ENCODE peak calls at places on chromosomes 11 and 22, in five cellular contexts. G, M, C, J and B are unnamed samples.

GRCh38 chr11:66080055-66080817 is 10.2 kb downstream of the PACS1 start:
- DNase-seq in G (peak; percentile 34), M (peak; percentile 81), C (no peak), J (peak; percentile 85), B (peak; percentile 32)

GRCh38 chr22:27240298-27240885 is 561.2 kb downstream of the MN1 start:
- DNase-seq in G (no peak), M (no peak), C (no peak), J (no peak), B (no peak)

GRCh38 chr22:34604312-34604711 is 461.6 kb upstream of the ISX start:
- DNase-seq in G (no peak), M (no peak), C (no peak), J (no peak), B (no peak)

GRCh38 chr22:19855504-19856409 is 1.1 kb upstream of the GNB1L start:
- DNase-seq in G (peak; percentile 35), M (peak; percentile 41), C (no peak), J (no peak), B (peak; percentile 72)

GRCh38 chr11:29773656-29774264 is 243.1 kb downstream of the KCNA4 start:
- DNase-seq in G (peak; percentile 32), M (no peak), C (peak; percentile 25), J (no peak), B (no peak)

GRCh38 chr11:65774525-65775306 is 6.1 kb downstream of the AP5B1 start:
- DNase-seq in G (no peak), M (no peak), C (no peak), J (peak; percentile 63), B (no peak)

GRCh38 chr11:101003468-101003867 is 126.1 kb downstream of the PGR start:
- DNase-seq in G (no peak), M (no peak), C (no peak), J (no peak), B (no peak)

GRCh38 chr11:28566643-28567042 is 458.5 kb downstream of the METTL15 start:
- DNase-seq in G (peak; percentile 80), M (peak; percentile 96), C (peak; percentile 78), J (no peak), B (peak; percentile 22)

GRCh38 chr22:32785636-32786418 is 15.7 kb upstream of the TIMP3 start:
- DNase-seq in G (no peak), M (no peak), C (no peak), J (no peak), B (no peak)

GRCh38 chr11:10568486-10568941 is at the start of gene LYVE1:
- DNase-seq in G (peak; percentile 51), M (peak; percentile 11), C (no peak), J (no peak), B (no peak)

GRCh38 chr11:78057462-78058055 is 6.1 kb upstream of the THRSP start:
- DNase-seq in G (no peak), M (no peak), C (no peak), J (no peak), B (no peak)

GRCh38 chr11:7924526-7924925 is 6.5 kb downstream of the OR10A6 start:
- DNase-seq in G (no peak), M (peak; percentile 16), C (no peak), J (no peak), B (no peak)

GRCh38 chr11:133720951-133721350 is 124.4 kb downstream of the SPATA19 start:
- DNase-seq in G (no peak), M (no peak), C (no peak), J (no peak), B (no peak)

GRCh38 chr22:42437488-42438292 is 5.5 kb upstream of the NFAM1 start:
- DNase-seq in G (peak; percentile 74), M (peak; percentile 33), C (peak; percentile 68), J (peak; percentile 93), B (peak; percentile 79)

GRCh38 chr22:30396871-30397655 is at the start of gene SEC14L2:
- DNase-seq in G (peak; percentile 65), M (peak; percentile 39), C (peak; percentile 72), J (peak; percentile 89), B (peak; percentile 93)

GRCh38 chr22:30397656-30398635 is 1.1 kb downstream of the SEC14L2 start:
- DNase-seq in G (no peak), M (no peak), C (no peak), J (no peak), B (peak; percentile 79)

GRCh38 chr22:30400159-30400558 is 3.3 kb downstream of the SEC14L2 start:
- DNase-seq in G (no peak), M (no peak), C (no peak), J (no peak), B (no peak)

GRCh38 chr22:30399718-30400117 is 2.9 kb downstream of the SEC14L2 start:
- DNase-seq in G (no peak), M (no peak), C (no peak), J (no peak), B (no peak)

GRCh38 chr22:30398685-30399680 is 2.2 kb downstream of the SEC14L2 start:
- DNase-seq in G (no peak), M (no peak), C (no peak), J (no peak), B (peak; percentile 75)
- H3K4me1 ChIP-seq in G (peaks cover 14% of the 10 kb centered on the region), M (peaks cover 11% of the 10 kb centered on the region), C (peaks cover 21% of the 10 kb centered on the region), J (peaks cover 39% of the 10 kb centered on the region), B (peaks cover 54% of the 10 kb centered on the region)

GRCh38 chr11:20048246-20048645 is 112.0 kb downstream of the DBX1 start:
- DNase-seq in G (no peak), M (no peak), C (no peak), J (no peak), B (no peak)

GRCh38 chr11:20047755-20048154 is 112.5 kb downstream of the DBX1 start:
- DNase-seq in G (no peak), M (no peak), C (no peak), J (no peak), B (no peak)

GRCh38 chr11:20050048-20050447 is 110.2 kb downstream of the DBX1 start:
- DNase-seq in G (no peak), M (no peak), C (no peak), J (no peak), B (no peak)

GRCh38 chr11:20049231-20049630 is 111.0 kb downstream of the DBX1 start:
- DNase-seq in G (peak; percentile 31), M (no peak), C (no peak), J (no peak), B (no peak)

GRCh38 chr11:20048707-20049106 is 111.6 kb downstream of the DBX1 start:
- DNase-seq in G (no peak), M (no peak), C (no peak), J (no peak), B (no peak)
- H3K36me3 ChIP-seq in G (peaks cover 8% of the 10 kb centered on the region), M (peaks cover 22% of the 10 kb centered on the region), C (peaks cover 28% of the 10 kb centered on the region), J (peaks cover 34% of the 10 kb centered on the region), B (peaks cover 36% of the 10 kb centered on the region)

GRCh38 chr22:37021041-37021440 is 1.5 kb downstream of the MPST start:
- DNase-seq in G (no peak), M (no peak), C (no peak), J (no peak), B (peak; percentile 39)

GRCh38 chr22:37020192-37020479 is 594 bp downstream of the MPST start:
- DNase-seq in G (no peak), M (peak; percentile 62), C (no peak), J (no peak), B (peak; percentile 78)

GRCh38 chr22:37023743-37024338 is 4.3 kb downstream of the MPST start:
- DNase-seq in G (no peak), M (no peak), C (no peak), J (no peak), B (peak; percentile 97)

GRCh38 chr22:37022483-37023337 is 3.2 kb downstream of the MPST start:
- DNase-seq in G (no peak), M (no peak), C (no peak), J (no peak), B (peak; percentile 79)

DNA sequence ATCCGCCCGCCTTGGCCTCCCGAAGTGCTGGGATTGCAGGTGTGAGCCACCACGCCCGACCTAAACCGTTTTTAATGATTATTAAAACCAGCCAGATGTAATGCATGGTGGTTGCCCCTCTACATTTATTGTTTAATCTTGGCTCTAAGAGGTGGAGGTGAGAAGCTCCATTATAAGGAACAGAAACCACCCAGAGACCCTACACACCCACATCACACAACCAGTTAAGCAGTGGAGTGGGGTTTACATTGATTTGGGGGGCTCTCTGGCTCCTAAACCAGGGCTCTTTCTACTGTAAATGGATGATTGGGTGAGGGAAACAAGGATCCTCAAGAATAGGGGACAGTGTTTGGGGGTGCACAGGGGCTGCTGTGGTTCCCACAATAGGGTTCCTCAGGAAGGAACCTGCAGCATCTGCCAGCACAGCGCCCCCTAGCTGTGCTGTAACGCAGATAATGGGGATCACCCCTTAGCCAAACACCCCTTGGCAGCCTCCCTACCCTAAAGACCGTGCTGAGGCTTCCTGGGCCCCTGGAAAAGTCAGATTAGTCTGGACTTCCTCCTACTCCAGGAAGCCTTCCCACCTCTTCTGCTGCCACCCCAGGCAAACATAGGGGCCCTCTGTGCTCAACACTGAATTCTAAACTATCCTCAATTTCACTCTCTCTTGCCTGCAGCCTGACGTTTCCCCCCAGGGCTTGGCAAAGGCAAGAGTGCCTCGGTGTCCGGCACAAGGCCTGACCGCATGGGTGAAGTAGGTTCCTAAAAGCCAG is 2.4 kb downstream of the MPST start:
- DNase-seq in G (no peak), M (peak; percentile 43), C (peak; percentile 32), J (no peak), B (no peak)
- H3K4me1 ChIP-seq in G (peaks cover 46% of the 10 kb centered on the region), M (peaks cover 4% of the 10 kb centered on the region), C (peaks cover 94% of the 10 kb centered on the region), J (peaks cover 54% of the 10 kb centered on the region), B (no peaks in the 10 kb centered on the region)

GRCh38 chr11:108852701-108853100 is 187.8 kb downstream of the DDX10 start:
- DNase-seq in G (no peak), M (no peak), C (no peak), J (no peak), B (no peak)
- H3K36me3 ChIP-seq in G (no peaks in the 10 kb centered on the region), M (no peaks in the 10 kb centered on the region), C (no peaks in the 10 kb centered on the region), J (no peaks in the 10 kb centered on the region), B (no peaks in the 10 kb centered on the region)